ENCODE peak calls at places on chromosomes 6 and 20, in four cellular contexts. V is HCT116, M is K562, E is HepG2. D is an unnamed sample.

GRCh38 chr6:111580826-111581505 is 24.7 kb downstream of the TRAF3IP2 start:
- DNase-seq in V (no peak), E (no peak), M (no peak), D (no peak)

GRCh38 chr20:23164176-23164601 is 78.1 kb upstream of the CD93 start:
- DNase-seq in V (no peak), E (peak; percentile 43), M (no peak), D (no peak)

GRCh38 chr20:53487453-53487852 is 106.2 kb downstream of the ZNF217 start:
- DNase-seq in V (no peak), E (no peak), M (no peak), D (no peak)

GRCh38 chr6:4973972-4974885 is 29.6 kb downstream of the RPP40 start:
- DNase-seq in E (no peak), V (no peak), M (peak; percentile 33), D (peak; percentile 66)

GRCh38 chr6:13604546-13605416 is 10.4 kb upstream of the NOL7 start:
- DNase-seq in V (no peak), E (peak; percentile 100), M (no peak), D (no peak)

GRCh38 chr6:19413323-19413722 is 423.8 kb upstream of the ID4 start:
- DNase-seq in V (peak; percentile 40), E (no peak), M (no peak), D (no peak)

GRCh38 chr6:24872769-24873168 is 63.0 kb downstream of the RIPOR2 start:
- DNase-seq in E (no peak), V (no peak), M (no peak), D (no peak)

GRCh38 chr6:157239671-157240058 is 83.7 kb downstream of the TMEM242 start:
- DNase-seq in M (no peak), E (no peak), V (no peak), D (no peak)

GRCh38 chr6:36679043-36679821 is 718 bp downstream of the CDKN1A start:
- DNase-seq in E (peak; percentile 50), M (no peak), V (no peak), D (no peak)

GRCh38 chr6:45922728-45923351 is 92.8 kb downstream of the CLIC5 start:
- DNase-seq in M (peak; percentile 46), V (peak; percentile 52), E (no peak), D (peak; percentile 59)

GRCh38 chr6:168196385-168196860 is 117.4 kb upstream of the FRMD1 start:
- DNase-seq in V (no peak), E (peak; percentile 72), M (no peak), D (no peak)

GRCh38 chr20:4829494-4830211 is 107.9 kb downstream of the PRND start:
- DNase-seq in E (no peak), V (no peak), M (no peak), D (peak; percentile 33)

GRCh38 chr6:155327326-155328073 is 13.2 kb upstream of the TFB1M start:
- DNase-seq in V (peak; percentile 55), E (peak; percentile 86), M (peak; percentile 30), D (peak; percentile 63)

GRCh38 chr6:32954983-32955802 is 2.3 kb upstream of the HLA-DMA start:
- DNase-seq in M (no peak), E (peak; percentile 39), V (no peak), D (no peak)

GRCh38 chr6:109834595-109835437 is 143.3 kb upstream of the GPR6 start:
- DNase-seq in E (no peak), M (no peak), V (no peak), D (no peak)

GRCh38 chr20:4233520-4233919 is 218.2 kb upstream of the RNF24 start:
- DNase-seq in M (peak; percentile 37), V (no peak), E (no peak), D (no peak)

GRCh38 chr20:37348643-37349516 is 2.9 kb downstream of the SRC start:
- DNase-seq in E (no peak), V (no peak), M (no peak), D (no peak)

GRCh38 chr20:33373735-33374605 is 27.3 kb downstream of the CDK5RAP1 start:
- DNase-seq in E (peak; percentile 99), V (no peak), M (no peak), D (no peak)

GRCh38 chr6:47161176-47161687 is 119.1 kb upstream of the ADGRF1 start:
- DNase-seq in E (no peak), V (peak; percentile 29), M (no peak), D (no peak)

GRCh38 chr20:47317127-47317895 is 39.2 kb downstream of the ZMYND8 start:
- DNase-seq in V (peak; percentile 87), M (peak; percentile 89), E (peak; percentile 56), D (no peak)

GRCh38 chr6:49401063-49401462 is 62.0 kb downstream of the MMUT start:
- DNase-seq in M (no peak), V (no peak), E (no peak), D (no peak)

GRCh38 chr20:56391596-56392281 is at the start of gene AURKA:
- DNase-seq in V (no peak), E (peak; percentile 24), M (no peak), D (no peak)

GRCh38 chr20:31515775-31516107 is 1.5 kb downstream of the HM13 start:
- DNase-seq in V (no peak), E (no peak), M (no peak), D (no peak)

GRCh38 chr20:1180949-1181348 is 3.8 kb downstream of the TMEM74B start:
- DNase-seq in M (no peak), E (no peak), V (no peak), D (no peak)

GRCh38 chr6:144661101-144661806 is 376.1 kb downstream of the UTRN start:
- DNase-seq in M (no peak), V (no peak), E (peak; percentile 93), D (no peak)

GRCh38 chr6:108235121-108235520 is 25.7 kb downstream of the SNX3 start:
- DNase-seq in M (no peak), E (no peak), V (no peak), D (no peak)

GRCh38 chr6:140623498-140623897 is 1249.0 kb upstream of the CITED2 start:
- DNase-seq in M (no peak), V (peak; percentile 56), E (no peak), D (no peak)

GRCh38 chr20:25399038-25399430 is 8.4 kb upstream of the ABHD12 start:
- DNase-seq in M (peak; percentile 34), V (peak; percentile 68), E (peak; percentile 91), D (no peak)

GRCh38 chr6:38188677-38189335 is 369.3 kb downstream of the ZFAND3 start:
- DNase-seq in M (no peak), V (no peak), E (no peak), D (no peak)

GRCh38 chr6:151004415-151005024 is 139.0 kb downstream of the MTHFD1L start:
- DNase-seq in V (no peak), M (no peak), E (peak; percentile 59), D (no peak)

GRCh38 chr6:46734867-46735719 is at the start of gene PLA2G7:
- DNase-seq in E (no peak), M (no peak), V (no peak), D (no peak)

GRCh38 chr6:164005312-164005711 is 590.8 kb downstream of the QKI start:
- DNase-seq in M (no peak), E (no peak), V (no peak), D (no peak)

GRCh38 chr6:157800420-157801237 is 22.4 kb upstream of the SNX9 start:
- DNase-seq in V (no peak), M (no peak), E (no peak), D (no peak)

GRCh38 chr20:59217162-59217561 is 53.5 kb downstream of the ZNF831 start:
- DNase-seq in E (no peak), M (no peak), V (no peak), D (no peak)

GRCh38 chr20:59210186-59210585 is 46.6 kb downstream of the ZNF831 start:
- DNase-seq in M (no peak), V (no peak), E (no peak), D (no peak)

GRCh38 chr20:59217794-59218193 is 54.2 kb downstream of the ZNF831 start:
- DNase-seq in M (no peak), V (no peak), E (no peak), D (no peak)

GRCh38 chr20:59214619-59215547 is 51.3 kb downstream of the ZNF831 start:
- DNase-seq in M (no peak), V (no peak), E (no peak), D (no peak)

DNA sequence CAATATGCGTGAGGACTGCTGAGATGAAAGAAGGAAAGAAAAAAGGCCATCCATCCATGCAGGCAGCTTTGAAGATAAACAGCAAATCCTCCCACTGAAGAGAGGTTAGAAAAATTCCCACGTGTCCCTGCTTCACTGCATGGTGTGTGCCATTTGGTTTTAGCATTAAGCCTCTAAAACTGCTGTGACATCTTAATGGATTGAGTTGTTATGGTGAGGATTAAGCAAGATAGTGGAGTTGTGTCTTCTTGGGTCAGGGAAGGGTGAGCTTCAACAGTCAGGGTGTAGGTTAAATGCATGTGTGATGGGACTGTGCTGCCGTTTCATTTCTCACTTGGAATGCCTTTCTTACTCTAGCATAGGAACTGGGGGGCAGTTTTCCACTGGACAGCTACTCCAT is 50.5 kb downstream of the ZNF831 start:
- DNase-seq in E (no peak), V (no peak), M (no peak), D (no peak)
- TF ChIP-seq FOSL1 in E (no peak), V (no peak), M (no peak), D (no peak)

GRCh38 chr6:138011413-138011812 is 95.8 kb downstream of the PERP start:
- DNase-seq in V (no peak), M (no peak), E (no peak), D (no peak)

GRCh38 chr6:138008791-138009190 is 98.4 kb downstream of the PERP start:
- DNase-seq in E (no peak), M (peak; percentile 43), V (no peak), D (no peak)

GRCh38 chr6:138004423-138005287 is 102.6 kb downstream of the PERP start:
- DNase-seq in M (peak; percentile 54), E (peak; percentile 35), V (peak; percentile 32), D (no peak)

GRCh38 chr6:138005846-138006245 is 101.4 kb downstream of the PERP start:
- DNase-seq in E (no peak), V (no peak), M (no peak), D (no peak)

GRCh38 chr6:138007014-138007472 is 100.2 kb downstream of the PERP start:
- DNase-seq in V (peak; percentile 45), M (peak; percentile 64), E (peak; percentile 48), D (peak; percentile 75)
- TF ChIP-seq FOSL1 in V (no peak), M (no peak), E (no peak), D (no peak)

DNA sequence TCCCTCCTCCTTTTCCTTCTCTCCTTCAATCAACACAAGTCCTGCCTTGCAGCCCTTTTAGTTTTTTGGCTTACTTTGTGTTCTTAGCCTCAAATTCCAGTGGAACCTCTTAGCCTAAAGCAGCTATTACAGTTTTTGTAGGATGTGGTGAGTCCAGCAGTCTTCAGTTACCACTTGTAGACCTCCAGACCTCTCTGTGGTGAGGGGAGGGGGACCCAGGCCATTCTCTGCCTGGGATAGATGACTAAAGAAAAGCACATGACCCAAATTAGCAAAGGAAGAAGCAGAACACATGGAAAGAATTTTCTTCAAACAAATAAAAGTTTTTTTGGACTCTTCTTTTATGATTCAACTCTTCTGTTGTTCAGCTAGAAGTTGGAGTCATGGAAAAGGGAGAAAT is 246.5 kb downstream of the HAO1 start:
- DNase-seq in V (no peak), M (no peak), E (no peak), D (no peak)
- TF ChIP-seq FOSL1 in V (no peak), M (no peak), E (no peak), D (no peak)

DNA sequence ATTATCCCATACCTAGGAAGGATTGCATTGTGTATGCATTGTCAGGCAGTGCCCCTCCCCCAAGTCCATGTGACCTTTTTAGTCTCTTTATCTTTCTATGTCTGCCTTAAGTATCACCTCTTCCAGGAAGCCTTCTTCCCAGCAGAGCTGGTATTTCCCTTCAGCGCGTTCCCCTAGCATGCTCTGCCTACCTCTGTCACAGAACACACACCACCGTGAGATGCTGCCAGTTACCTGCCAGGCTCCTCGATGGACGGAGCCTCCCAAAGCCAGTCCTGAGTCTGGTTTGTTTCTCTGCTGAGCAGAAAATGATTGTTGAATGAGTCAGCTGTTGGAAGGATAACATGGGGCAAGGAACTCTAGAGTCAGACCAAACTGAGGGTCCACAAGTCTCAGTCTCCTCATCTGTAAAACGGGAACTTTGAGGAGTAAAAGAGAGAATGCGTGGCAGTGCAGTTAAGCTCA is 11.3 kb upstream of the ZNF335 start:
- DNase-seq in M (peak; percentile 45), V (no peak), E (no peak), D (no peak)
- TF ChIP-seq FOSL1 in M (peak; percentile 63), V (no peak), E (no peak), D (no peak)